ENCODE peak calls at places on chromosomes 13 and 19, in five cellular contexts. One of them, this sample, is unnamed.

GRCh38 chr13:110341445-110342247 is 34.6 kb downstream of the COL4A2 start:
- DNase-seq in cardiac muscle cell: peak
- DNase-seq in AG04450: no peak
- DNase-seq in lung: no peak
- DNase-seq in Peyer's patch: peak
- DNase-seq in this sample: no peak

GRCh38 chr13:41564046-41564445 is 106.7 kb downstream of the RGCC start:
- DNase-seq in Peyer's patch: no peak
- DNase-seq in cardiac muscle cell: no peak
- DNase-seq in AG04450: no peak
- DNase-seq in lung: no peak
- DNase-seq in this sample: no peak

GRCh38 chr19:8615813-8616596 is 5.5 kb upstream of the ADAMTS10 start:
- DNase-seq in cardiac muscle cell: peak
- DNase-seq in lung: peak
- DNase-seq in AG04450: no peak
- DNase-seq in Peyer's patch: peak
- DNase-seq in this sample: no peak

GRCh38 chr13:50382511-50382910 is 367.3 kb downstream of the KCNRG start:
- DNase-seq in lung: no peak
- DNase-seq in cardiac muscle cell: no peak
- DNase-seq in AG04450: no peak
- DNase-seq in Peyer's patch: no peak
- DNase-seq in this sample: no peak

GRCh38 chr13:114115191-114115671 is 17.2 kb downstream of the RASA3 start:
- DNase-seq in AG04450: peak
- DNase-seq in lung: no peak
- DNase-seq in Peyer's patch: peak
- DNase-seq in cardiac muscle cell: no peak
- DNase-seq in this sample: no peak

GRCh38 chr13:77919351-77920294 is 992 bp upstream of the EDNRB start:
- DNase-seq in AG04450: no peak
- DNase-seq in cardiac muscle cell: peak
- DNase-seq in Peyer's patch: peak
- DNase-seq in lung: peak
- DNase-seq in this sample: peak

GRCh38 chr19:28465317-28466086 is 747.4 kb downstream of the UQCRFS1 start:
- DNase-seq in Peyer's patch: no peak
- DNase-seq in cardiac muscle cell: no peak
- DNase-seq in lung: no peak
- DNase-seq in AG04450: no peak
- DNase-seq in this sample: no peak

GRCh38 chr13:27006519-27007161 is 165.0 kb downstream of the USP12 start:
- DNase-seq in Peyer's patch: peak
- DNase-seq in lung: peak
- DNase-seq in AG04450: no peak
- DNase-seq in cardiac muscle cell: peak
- DNase-seq in this sample: peak

GRCh38 chr19:51503428-51503827 is 1.8 kb upstream of the SIGLEC12 start:
- DNase-seq in cardiac muscle cell: no peak
- DNase-seq in lung: no peak
- DNase-seq in Peyer's patch: no peak
- DNase-seq in AG04450: no peak
- DNase-seq in this sample: no peak

GRCh38 chr19:37655689-37656491 is 625 bp upstream of the ZFP30 start:
- DNase-seq in Peyer's patch: peak
- DNase-seq in lung: peak
- DNase-seq in AG04450: peak
- DNase-seq in cardiac muscle cell: peak
- DNase-seq in this sample: peak

DNA sequence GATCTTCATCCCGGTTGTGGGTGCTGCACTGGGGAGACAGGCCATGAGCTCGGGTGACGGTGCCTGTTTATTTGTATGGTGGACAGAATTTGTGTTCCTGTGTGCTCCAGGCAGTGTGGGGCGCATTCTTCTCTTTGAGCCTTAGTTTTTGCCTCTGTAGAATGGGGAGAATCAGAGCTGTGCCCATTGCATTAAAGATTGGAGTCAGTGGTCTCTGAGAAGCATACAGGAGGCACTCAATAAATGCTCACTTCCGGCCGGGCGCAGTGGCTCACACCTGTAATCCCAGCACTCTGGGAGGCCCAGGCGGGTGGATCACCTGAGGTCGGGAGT is 23.0 kb downstream of the NFIC start:
- DNase-seq in lung: no peak
- DNase-seq in Peyer's patch: no peak
- DNase-seq in AG04450: no peak
- DNase-seq in cardiac muscle cell: no peak
- DNase-seq in this sample: no peak
- H3K27ac ChIP-seq in lung: peak
- H3K27ac ChIP-seq in Peyer's patch: peak
- H3K27ac ChIP-seq in AG04450: peak
- H3K27ac ChIP-seq in cardiac muscle cell: peak
- H3K27ac ChIP-seq in this sample: peak

GRCh38 chr19:48836089-48837017 is at the start of gene HSD17B14:
- DNase-seq in lung: no peak
- DNase-seq in AG04450: no peak
- DNase-seq in cardiac muscle cell: peak
- DNase-seq in Peyer's patch: no peak
- DNase-seq in this sample: peak

GRCh38 chr19:48835734-48836088 is 580 bp downstream of the HSD17B14 start:
- DNase-seq in Peyer's patch: peak
- DNase-seq in lung: peak
- DNase-seq in AG04450: no peak
- DNase-seq in cardiac muscle cell: peak
- DNase-seq in this sample: peak

GRCh38 chr19:48830965-48831364 is 5.3 kb downstream of the HSD17B14 start:
- DNase-seq in cardiac muscle cell: no peak
- DNase-seq in lung: no peak
- DNase-seq in AG04450: no peak
- DNase-seq in Peyer's patch: no peak
- DNase-seq in this sample: no peak

GRCh38 chr19:48833049-48833448 is 3.2 kb downstream of the HSD17B14 start:
- DNase-seq in Peyer's patch: no peak
- DNase-seq in lung: no peak
- DNase-seq in cardiac muscle cell: no peak
- DNase-seq in AG04450: no peak
- DNase-seq in this sample: no peak

DNA sequence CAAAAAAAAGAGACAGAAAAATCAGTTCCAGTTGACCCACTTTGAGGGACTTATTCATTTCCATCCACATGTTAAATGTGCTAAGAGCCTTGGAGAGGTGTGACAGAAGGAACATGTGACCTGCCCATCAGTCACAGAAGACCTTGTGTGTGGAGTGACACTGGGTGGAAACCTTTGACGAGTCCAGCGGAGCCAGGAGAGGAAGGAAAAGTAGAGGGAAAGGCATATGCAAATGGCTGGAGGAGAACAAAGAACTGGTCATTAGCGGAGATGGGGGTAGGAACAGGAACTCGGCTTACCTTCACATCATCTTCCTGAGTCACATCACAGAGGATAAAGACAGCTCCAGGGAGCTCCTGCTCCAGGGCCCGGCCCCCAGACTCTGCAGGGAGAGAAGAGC is 2.3 kb downstream of the HSD17B14 start:
- DNase-seq in AG04450: no peak
- DNase-seq in cardiac muscle cell: no peak
- DNase-seq in Peyer's patch: no peak
- DNase-seq in lung: no peak
- DNase-seq in this sample: no peak
- H3K27ac ChIP-seq in AG04450: no peak
- H3K27ac ChIP-seq in cardiac muscle cell: no peak
- H3K27ac ChIP-seq in Peyer's patch: no peak
- H3K27ac ChIP-seq in lung: no peak
- H3K27ac ChIP-seq in this sample: no peak

GRCh38 chr13:20616059-20616797 is 49.3 kb downstream of the IFT88 start:
- DNase-seq in cardiac muscle cell: no peak
- DNase-seq in Peyer's patch: no peak
- DNase-seq in AG04450: peak
- DNase-seq in lung: no peak
- DNase-seq in this sample: no peak
- H3K27ac ChIP-seq in cardiac muscle cell: no peak
- H3K27ac ChIP-seq in Peyer's patch: no peak
- H3K27ac ChIP-seq in AG04450: no peak
- H3K27ac ChIP-seq in lung: no peak
- H3K27ac ChIP-seq in this sample: no peak

DNA sequence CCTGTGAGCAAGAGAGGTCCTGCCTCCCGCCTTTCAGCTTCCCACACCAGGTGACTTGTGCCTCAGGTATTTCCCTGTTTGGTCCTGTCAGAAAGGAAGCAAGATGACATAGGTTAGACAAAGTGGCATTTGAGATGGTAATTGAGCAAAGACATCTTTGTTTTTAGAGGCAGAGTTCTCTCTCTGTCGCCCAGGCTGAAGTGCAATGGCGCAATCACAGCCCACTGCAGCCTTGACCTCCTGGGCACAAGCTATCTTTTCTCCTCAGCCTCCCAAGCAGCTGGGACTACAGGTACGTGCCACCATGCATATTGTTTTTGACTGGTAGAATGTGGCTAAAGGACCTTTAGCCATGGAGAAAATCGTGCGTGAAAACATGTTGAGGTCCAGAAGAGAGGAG is 339.1 kb downstream of the FGF9 start:
- DNase-seq in lung: no peak
- DNase-seq in cardiac muscle cell: no peak
- DNase-seq in Peyer's patch: no peak
- DNase-seq in AG04450: no peak
- DNase-seq in this sample: no peak
- H3K27ac ChIP-seq in lung: no peak
- H3K27ac ChIP-seq in cardiac muscle cell: no peak
- H3K27ac ChIP-seq in Peyer's patch: no peak
- H3K27ac ChIP-seq in AG04450: no peak
- H3K27ac ChIP-seq in this sample: no peak

DNA sequence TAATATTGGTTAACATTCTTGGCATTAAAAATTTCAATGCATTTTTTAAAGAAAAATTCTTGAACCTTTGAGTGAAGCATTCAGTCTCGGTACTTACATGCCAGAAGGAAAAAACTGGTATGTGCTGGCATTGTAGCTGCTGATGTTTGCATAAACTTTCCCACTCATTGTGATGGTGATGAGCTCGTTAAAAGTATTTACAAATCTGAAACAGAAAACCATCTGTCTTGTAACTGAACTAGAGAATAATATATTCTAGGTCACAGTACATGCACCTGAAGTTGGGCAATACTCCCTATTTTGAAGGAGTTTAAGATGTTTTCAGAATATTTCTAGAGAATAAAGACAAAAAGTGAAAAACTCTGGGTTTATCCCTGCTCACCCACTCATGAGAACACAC is 64.1 kb downstream of the SLC15A1 start:
- DNase-seq in Peyer's patch: no peak
- DNase-seq in AG04450: no peak
- DNase-seq in lung: no peak
- DNase-seq in cardiac muscle cell: no peak
- DNase-seq in this sample: no peak
- H3K27ac ChIP-seq in Peyer's patch: no peak
- H3K27ac ChIP-seq in AG04450: no peak
- H3K27ac ChIP-seq in lung: no peak
- H3K27ac ChIP-seq in cardiac muscle cell: no peak
- H3K27ac ChIP-seq in this sample: no peak

DNA sequence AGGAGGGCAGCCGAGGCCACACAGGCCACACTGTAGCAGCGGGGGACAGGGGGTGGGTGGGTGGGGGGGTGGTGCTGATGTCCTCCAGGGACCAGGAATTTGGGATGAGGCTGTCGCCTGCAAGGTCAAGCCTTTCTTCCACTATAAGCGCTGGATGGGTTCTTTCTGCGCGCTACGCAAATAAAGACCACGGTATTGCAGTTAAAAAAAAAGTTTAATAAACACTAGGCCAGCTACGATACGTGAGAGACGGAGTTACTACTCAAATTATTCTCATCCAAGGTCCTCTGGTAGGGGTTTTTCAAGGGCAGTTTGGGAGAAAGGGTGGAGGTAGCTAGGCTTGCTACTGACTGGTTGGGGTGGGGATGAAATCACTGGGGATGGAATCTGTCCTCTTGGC is 508 bp upstream of the ZNF44 start:
- DNase-seq in cardiac muscle cell: no peak
- DNase-seq in AG04450: no peak
- DNase-seq in lung: no peak
- DNase-seq in Peyer's patch: no peak
- DNase-seq in this sample: no peak
- H3K27ac ChIP-seq in cardiac muscle cell: peak
- H3K27ac ChIP-seq in AG04450: no peak
- H3K27ac ChIP-seq in lung: peak
- H3K27ac ChIP-seq in Peyer's patch: peak
- H3K27ac ChIP-seq in this sample: peak